ENCODE peak calls at places on chromosomes 4 and X, in seven cellular contexts. One of them, this sample, is unnamed.
A peak's percentile ranks its signal among the peaks of the same experiment; 100 is the strongest.

GRCh38 chr4:141027421-141027820 is 105.8 kb downstream of the RNF150 start:
- DNase-seq in transverse colon: no peak
- DNase-seq in fibroblast of lung: peak; percentile 58
- DNase-seq in adrenal gland: no peak
- DNase-seq in heart left ventricle: no peak
- DNase-seq in upper lobe of left lung: peak; percentile 35
- DNase-seq in CD4-positive, alpha-beta T cell: no peak
- DNase-seq in this sample: no peak

GRCh38 chrX:153592091-153592833 is 6.7 kb downstream of the CCNQ start:
- DNase-seq in transverse colon: no peak
- DNase-seq in fibroblast of lung: no peak
- DNase-seq in adrenal gland: no peak
- DNase-seq in heart left ventricle: no peak
- DNase-seq in upper lobe of left lung: no peak
- DNase-seq in CD4-positive, alpha-beta T cell: no peak
- DNase-seq in this sample: no peak

GRCh38 chr4:53596901-53597300 is 5.6 kb upstream of the LNX1 start:
- DNase-seq in transverse colon: no peak
- DNase-seq in fibroblast of lung: no peak
- DNase-seq in adrenal gland: no peak
- DNase-seq in heart left ventricle: no peak
- DNase-seq in upper lobe of left lung: no peak
- DNase-seq in CD4-positive, alpha-beta T cell: no peak
- DNase-seq in this sample: no peak

GRCh38 chr4:118718511-118719170 is 33.4 kb downstream of the METTL14 start:
- DNase-seq in transverse colon: no peak
- DNase-seq in fibroblast of lung: no peak
- DNase-seq in adrenal gland: no peak
- DNase-seq in heart left ventricle: no peak
- DNase-seq in upper lobe of left lung: no peak
- DNase-seq in CD4-positive, alpha-beta T cell: no peak
- DNase-seq in this sample: no peak

GRCh38 chr4:121358473-121358872 is 22.3 kb downstream of the QRFPR start:
- DNase-seq in transverse colon: no peak
- DNase-seq in fibroblast of lung: peak; percentile 48
- DNase-seq in adrenal gland: peak; percentile 40
- DNase-seq in heart left ventricle: no peak
- DNase-seq in upper lobe of left lung: no peak
- DNase-seq in CD4-positive, alpha-beta T cell: no peak
- DNase-seq in this sample: no peak

GRCh38 chrX:40261955-40262596 is 164.3 kb upstream of the BCOR start:
- DNase-seq in transverse colon: no peak
- DNase-seq in fibroblast of lung: no peak
- DNase-seq in adrenal gland: peak; percentile 74
- DNase-seq in heart left ventricle: no peak
- DNase-seq in upper lobe of left lung: peak; percentile 73
- DNase-seq in CD4-positive, alpha-beta T cell: no peak
- DNase-seq in this sample: no peak

GRCh38 chr4:72875545-72875944 is 194.0 kb downstream of the COX18 start:
- DNase-seq in transverse colon: no peak
- DNase-seq in fibroblast of lung: no peak
- DNase-seq in adrenal gland: no peak
- DNase-seq in heart left ventricle: no peak
- DNase-seq in upper lobe of left lung: no peak
- DNase-seq in CD4-positive, alpha-beta T cell: no peak
- DNase-seq in this sample: no peak

GRCh38 chr4:123554819-123555499 is 158.4 kb downstream of the SPRY1 start:
- DNase-seq in transverse colon: peak; percentile 11
- DNase-seq in fibroblast of lung: no peak
- DNase-seq in adrenal gland: no peak
- DNase-seq in heart left ventricle: peak; percentile 32
- DNase-seq in upper lobe of left lung: no peak
- DNase-seq in CD4-positive, alpha-beta T cell: no peak
- DNase-seq in this sample: no peak

GRCh38 chr4:147879676-147880075 is 147.8 kb downstream of the ARHGAP10 start:
- DNase-seq in transverse colon: no peak
- DNase-seq in fibroblast of lung: peak; percentile 71
- DNase-seq in adrenal gland: no peak
- DNase-seq in heart left ventricle: no peak
- DNase-seq in upper lobe of left lung: no peak
- DNase-seq in CD4-positive, alpha-beta T cell: no peak
- DNase-seq in this sample: no peak

GRCh38 chr4:86035688-86036087 is 324.2 kb downstream of the MAPK10 start:
- DNase-seq in transverse colon: no peak
- DNase-seq in fibroblast of lung: peak; percentile 40
- DNase-seq in adrenal gland: no peak
- DNase-seq in heart left ventricle: no peak
- DNase-seq in upper lobe of left lung: no peak
- DNase-seq in CD4-positive, alpha-beta T cell: no peak
- DNase-seq in this sample: no peak

GRCh38 chr4:40301592-40301991 is 33.5 kb upstream of the CHRNA9 start:
- DNase-seq in transverse colon: peak; percentile 64
- DNase-seq in fibroblast of lung: no peak
- DNase-seq in adrenal gland: no peak
- DNase-seq in heart left ventricle: no peak
- DNase-seq in upper lobe of left lung: no peak
- DNase-seq in CD4-positive, alpha-beta T cell: peak; percentile 83
- DNase-seq in this sample: no peak

GRCh38 chrX:112997991-112998390 is 157.4 kb upstream of the AMOT start:
- DNase-seq in transverse colon: no peak
- DNase-seq in fibroblast of lung: no peak
- DNase-seq in adrenal gland: no peak
- DNase-seq in heart left ventricle: no peak
- DNase-seq in upper lobe of left lung: no peak
- DNase-seq in CD4-positive, alpha-beta T cell: no peak
- DNase-seq in this sample: no peak

GRCh38 chr4:2649604-2650114 is 106.5 kb downstream of the TNIP2 start:
- DNase-seq in transverse colon: no peak
- DNase-seq in fibroblast of lung: no peak
- DNase-seq in adrenal gland: no peak
- DNase-seq in heart left ventricle: no peak
- DNase-seq in upper lobe of left lung: no peak
- DNase-seq in CD4-positive, alpha-beta T cell: no peak
- DNase-seq in this sample: no peak

GRCh38 chr4:7978489-7978888 is 38.8 kb upstream of the AFAP1 start:
- DNase-seq in transverse colon: peak; percentile 77
- DNase-seq in fibroblast of lung: peak; percentile 60
- DNase-seq in adrenal gland: no peak
- DNase-seq in heart left ventricle: no peak
- DNase-seq in upper lobe of left lung: peak; percentile 78
- DNase-seq in CD4-positive, alpha-beta T cell: no peak
- DNase-seq in this sample: no peak

GRCh38 chrX:115584715-115585114 is 23.7 kb downstream of the PLS3 start:
- DNase-seq in transverse colon: no peak
- DNase-seq in fibroblast of lung: peak; percentile 66
- DNase-seq in adrenal gland: no peak
- DNase-seq in heart left ventricle: no peak
- DNase-seq in upper lobe of left lung: no peak
- DNase-seq in CD4-positive, alpha-beta T cell: no peak
- DNase-seq in this sample: no peak

GRCh38 chr4:105474110-105474518 is 252 bp upstream of the PPA2 start:
- DNase-seq in transverse colon: peak; percentile 91
- DNase-seq in fibroblast of lung: peak; percentile 80
- DNase-seq in adrenal gland: no peak
- DNase-seq in heart left ventricle: peak; percentile 87
- DNase-seq in upper lobe of left lung: peak; percentile 93
- DNase-seq in CD4-positive, alpha-beta T cell: no peak
- DNase-seq in this sample: peak; percentile 45

GRCh38 chrX:40845331-40845911 is 110.1 kb upstream of the MED14 start:
- DNase-seq in transverse colon: no peak
- DNase-seq in fibroblast of lung: peak; percentile 97
- DNase-seq in adrenal gland: no peak
- DNase-seq in heart left ventricle: peak; percentile 25
- DNase-seq in upper lobe of left lung: no peak
- DNase-seq in CD4-positive, alpha-beta T cell: no peak
- DNase-seq in this sample: no peak

GRCh38 chr4:3700223-3700622 is 66.0 kb upstream of the ADRA2C start:
- DNase-seq in transverse colon: no peak
- DNase-seq in fibroblast of lung: no peak
- DNase-seq in adrenal gland: no peak
- DNase-seq in heart left ventricle: no peak
- DNase-seq in upper lobe of left lung: no peak
- DNase-seq in CD4-positive, alpha-beta T cell: no peak
- DNase-seq in this sample: no peak

GRCh38 chr4:3701271-3702083 is 64.7 kb upstream of the ADRA2C start:
- DNase-seq in transverse colon: no peak
- DNase-seq in fibroblast of lung: no peak
- DNase-seq in adrenal gland: no peak
- DNase-seq in heart left ventricle: no peak
- DNase-seq in upper lobe of left lung: no peak
- DNase-seq in CD4-positive, alpha-beta T cell: no peak
- DNase-seq in this sample: no peak

GRCh38 chr4:3700736-3701135 is 65.4 kb upstream of the ADRA2C start:
- DNase-seq in transverse colon: no peak
- DNase-seq in fibroblast of lung: no peak
- DNase-seq in adrenal gland: no peak
- DNase-seq in heart left ventricle: no peak
- DNase-seq in upper lobe of left lung: no peak
- DNase-seq in CD4-positive, alpha-beta T cell: no peak
- DNase-seq in this sample: no peak

GRCh38 chr4:3699261-3699660 is 66.9 kb upstream of the ADRA2C start:
- DNase-seq in transverse colon: no peak
- DNase-seq in fibroblast of lung: no peak
- DNase-seq in adrenal gland: no peak
- DNase-seq in heart left ventricle: no peak
- DNase-seq in upper lobe of left lung: no peak
- DNase-seq in CD4-positive, alpha-beta T cell: no peak
- DNase-seq in this sample: no peak

DNA sequence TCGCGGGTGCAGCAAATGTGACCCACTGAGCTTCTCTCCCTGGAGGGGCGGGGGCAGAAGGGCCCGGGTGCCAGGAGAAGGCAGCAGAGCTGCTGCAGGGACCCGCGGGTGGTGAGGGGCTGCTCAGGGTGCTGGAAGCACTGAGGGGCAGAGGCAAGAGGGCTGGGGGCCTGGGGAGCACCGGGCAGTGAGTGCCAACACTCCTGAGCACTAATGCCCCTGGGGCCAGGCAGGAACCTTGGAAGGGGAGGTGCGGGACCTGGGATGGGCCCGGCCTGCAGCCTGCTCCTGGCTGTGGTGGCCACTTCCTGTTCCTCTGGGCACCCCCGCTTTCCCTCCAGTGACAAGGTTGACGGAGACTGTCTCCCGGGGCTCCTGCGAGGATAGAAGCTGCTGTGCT is 66.5 kb upstream of the ADRA2C start:
- DNase-seq in transverse colon: no peak
- DNase-seq in fibroblast of lung: no peak
- DNase-seq in adrenal gland: no peak
- DNase-seq in heart left ventricle: no peak
- DNase-seq in upper lobe of left lung: no peak
- DNase-seq in CD4-positive, alpha-beta T cell: no peak
- DNase-seq in this sample: no peak
- TF ChIP-seq CTCF in transverse colon: no peak
- TF ChIP-seq CTCF in fibroblast of lung: no peak
- TF ChIP-seq CTCF in adrenal gland: no peak
- TF ChIP-seq CTCF in heart left ventricle: no peak
- TF ChIP-seq CTCF in upper lobe of left lung: no peak
- TF ChIP-seq CTCF in CD4-positive, alpha-beta T cell: no peak
- TF ChIP-seq CTCF in this sample: no peak

GRCh38 chrX:150482537-150483217 is 85.7 kb upstream of the MTM1 start:
- DNase-seq in transverse colon: no peak
- DNase-seq in fibroblast of lung: peak; percentile 83
- DNase-seq in adrenal gland: peak; percentile 50
- DNase-seq in heart left ventricle: no peak
- DNase-seq in upper lobe of left lung: no peak
- DNase-seq in CD4-positive, alpha-beta T cell: no peak
- DNase-seq in this sample: peak; percentile 17
- H3K27ac ChIP-seq in transverse colon: no peak overlapping the region
- H3K27ac ChIP-seq in fibroblast of lung: no peak overlapping the region
- H3K27ac ChIP-seq in adrenal gland: peak overlapping the region; percentile 14
- H3K27ac ChIP-seq in heart left ventricle: no peak overlapping the region
- H3K27ac ChIP-seq in upper lobe of left lung: no peak overlapping the region
- H3K27ac ChIP-seq in CD4-positive, alpha-beta T cell: no peak overlapping the region
- H3K27ac ChIP-seq in this sample: no peak overlapping the region

GRCh38 chr4:252065-252601 is 53.1 kb downstream of the ZNF732 start:
- DNase-seq in transverse colon: no peak
- DNase-seq in fibroblast of lung: no peak
- DNase-seq in adrenal gland: no peak
- DNase-seq in heart left ventricle: no peak
- DNase-seq in upper lobe of left lung: no peak
- DNase-seq in CD4-positive, alpha-beta T cell: no peak
- DNase-seq in this sample: no peak
- H3K9me3 ChIP-seq in transverse colon: peaks cover 78% of the 10 kb centered on the region
- H3K9me3 ChIP-seq in fibroblast of lung: no peaks in the 10 kb centered on the region
- H3K9me3 ChIP-seq in adrenal gland: peaks cover 68% of the 10 kb centered on the region
- H3K9me3 ChIP-seq in heart left ventricle: peaks cover 3% of the 10 kb centered on the region
- H3K9me3 ChIP-seq in upper lobe of left lung: peaks cover 80% of the 10 kb centered on the region
- H3K9me3 ChIP-seq in CD4-positive, alpha-beta T cell: peaks cover 60% of the 10 kb centered on the region
- H3K9me3 ChIP-seq in this sample: peaks cover 66% of the 10 kb centered on the region

GRCh38 chr4:186105721-186106335 is 1.3 kb downstream of the FAM149A start:
- DNase-seq in transverse colon: peak; percentile 23
- DNase-seq in fibroblast of lung: peak; percentile 22
- DNase-seq in adrenal gland: no peak
- DNase-seq in heart left ventricle: no peak
- DNase-seq in upper lobe of left lung: peak; percentile 31
- DNase-seq in CD4-positive, alpha-beta T cell: no peak
- DNase-seq in this sample: no peak

GRCh38 chr4:186104895-186105720 is 604 bp downstream of the FAM149A start:
- DNase-seq in transverse colon: peak; percentile 36
- DNase-seq in fibroblast of lung: no peak
- DNase-seq in adrenal gland: no peak
- DNase-seq in heart left ventricle: no peak
- DNase-seq in upper lobe of left lung: peak; percentile 25
- DNase-seq in CD4-positive, alpha-beta T cell: no peak
- DNase-seq in this sample: no peak

GRCh38 chr4:186102931-186103330 is 1.6 kb upstream of the FAM149A start:
- DNase-seq in transverse colon: no peak
- DNase-seq in fibroblast of lung: no peak
- DNase-seq in adrenal gland: no peak
- DNase-seq in heart left ventricle: no peak
- DNase-seq in upper lobe of left lung: no peak
- DNase-seq in CD4-positive, alpha-beta T cell: no peak
- DNase-seq in this sample: no peak

GRCh38 chr4:186108391-186108790 is 3.9 kb downstream of the FAM149A start:
- DNase-seq in transverse colon: no peak
- DNase-seq in fibroblast of lung: no peak
- DNase-seq in adrenal gland: no peak
- DNase-seq in heart left ventricle: no peak
- DNase-seq in upper lobe of left lung: no peak
- DNase-seq in CD4-positive, alpha-beta T cell: no peak
- DNase-seq in this sample: no peak

DNA sequence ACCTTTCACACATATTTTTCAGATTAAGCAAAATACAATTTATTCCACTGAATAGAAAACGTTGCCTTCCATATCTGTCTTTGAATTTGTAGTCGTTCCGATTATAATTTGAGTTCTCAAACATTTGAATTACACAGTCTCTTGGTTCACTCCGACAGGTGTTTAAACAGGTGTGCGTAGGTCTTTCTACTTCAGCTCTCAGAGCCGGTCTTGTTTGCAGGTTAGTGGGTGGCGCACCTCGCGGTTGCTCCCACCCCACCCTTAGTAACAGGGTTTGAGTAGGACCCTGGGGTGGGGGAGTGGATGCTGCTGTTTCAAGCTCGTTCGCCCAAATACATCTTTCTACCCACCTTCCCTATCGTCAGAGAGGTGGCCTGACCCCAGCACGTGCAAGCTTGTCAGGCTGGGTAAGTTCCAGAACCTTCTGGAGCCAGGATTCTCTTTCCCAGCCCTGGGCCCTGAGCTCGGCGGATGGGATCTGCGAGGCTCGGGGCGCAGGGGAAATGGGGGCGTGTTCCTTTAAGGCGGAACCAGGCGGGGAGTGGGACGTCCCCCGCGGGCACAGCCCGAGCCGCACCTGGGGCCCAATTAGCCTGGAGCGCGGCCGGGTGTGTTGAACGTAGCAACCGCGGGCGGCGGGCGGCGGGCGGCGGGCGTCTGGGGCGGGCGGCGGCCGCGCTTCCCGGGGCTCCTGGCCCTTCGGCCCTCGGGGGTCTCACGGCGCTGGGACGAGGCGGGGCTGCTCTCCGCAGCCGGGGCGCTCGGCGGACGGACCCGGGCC is at the start of gene FAM149A:
- DNase-seq in transverse colon: peak; percentile 87
- DNase-seq in fibroblast of lung: peak; percentile 6
- DNase-seq in adrenal gland: peak; percentile 29
- DNase-seq in heart left ventricle: peak; percentile 31
- DNase-seq in upper lobe of left lung: peak; percentile 85
- DNase-seq in CD4-positive, alpha-beta T cell: peak; percentile 55
- DNase-seq in this sample: no peak
- TF ChIP-seq CTCF in transverse colon: no peak
- TF ChIP-seq CTCF in fibroblast of lung: no peak
- TF ChIP-seq CTCF in adrenal gland: no peak
- TF ChIP-seq CTCF in heart left ventricle: no peak
- TF ChIP-seq CTCF in upper lobe of left lung: no peak
- TF ChIP-seq CTCF in CD4-positive, alpha-beta T cell: no peak
- TF ChIP-seq CTCF in this sample: no peak